ENCODE peak calls at places on chromosomes 3 and 15, in four cellular contexts. N, F, G and M are unnamed samples. For H3K4me1, the result is how much of the 10 kb centered on the place peaks cover.

GRCh38 chr15:82044373-82045178 is 1.2 kb downstream of the MEX3B start:
- DNase-seq in F (peak), N (peak), G (peak), M (peak)

GRCh38 chr15:43518073-43518761 is 809 bp downstream of the MAP1A start:
- DNase-seq in N (no peak), G (no peak), F (no peak), M (peak)

GRCh38 chr3:83873550-83873949 is 1085.2 kb upstream of the CADM2 start:
- DNase-seq in N (no peak), G (no peak), F (no peak), M (no peak)

GRCh38 chr3:21960033-21960432 is 209.0 kb upstream of the ZNF385D start:
- DNase-seq in G (no peak), N (no peak), F (no peak), M (no peak)

GRCh38 chr3:52480768-52481715 is 14.1 kb upstream of the STAB1 start:
- DNase-seq in F (no peak), G (no peak), N (no peak), M (no peak)

GRCh38 chr3:38110314-38111050 is 26.4 kb downstream of the ACAA1 start:
- DNase-seq in G (no peak), F (no peak), N (no peak), M (no peak)

GRCh38 chr3:195892355-195893120 is 15.8 kb downstream of the TNK2 start:
- DNase-seq in N (no peak), F (peak), G (no peak), M (peak)

GRCh38 chr3:30527720-30528119 is 78.7 kb upstream of the TGFBR2 start:
- DNase-seq in N (no peak), F (no peak), G (no peak), M (no peak)

GRCh38 chr15:85587707-85588441 is 206.9 kb downstream of the KLHL25 start:
- DNase-seq in N (no peak), F (no peak), G (no peak), M (no peak)

GRCh38 chr15:98703291-98703690 is 55.0 kb downstream of the IGF1R start:
- DNase-seq in F (no peak), G (no peak), N (no peak), M (no peak)

GRCh38 chr15:26974120-26974780 is 3.3 kb downstream of the GABRG3 start:
- DNase-seq in F (no peak), N (no peak), G (peak), M (no peak)

GRCh38 chr15:41207687-41208448 is 22.7 kb downstream of the EXD1 start:
- DNase-seq in G (no peak), N (no peak), F (no peak), M (no peak)

GRCh38 chr15:69748700-69749099 is 296.1 kb downstream of the RPLP1 start:
- DNase-seq in F (no peak), N (no peak), G (no peak), M (no peak)

GRCh38 chr15:69750253-69750652 is 297.6 kb downstream of the RPLP1 start:
- DNase-seq in G (no peak), F (no peak), N (no peak), M (no peak)

GRCh38 chr15:69751147-69751546 is 298.5 kb downstream of the RPLP1 start:
- DNase-seq in G (no peak), F (no peak), N (no peak), M (no peak)

GRCh38 chr15:69749274-69749673 is 296.7 kb downstream of the RPLP1 start:
- DNase-seq in N (no peak), G (no peak), F (no peak), M (no peak)

DNA sequence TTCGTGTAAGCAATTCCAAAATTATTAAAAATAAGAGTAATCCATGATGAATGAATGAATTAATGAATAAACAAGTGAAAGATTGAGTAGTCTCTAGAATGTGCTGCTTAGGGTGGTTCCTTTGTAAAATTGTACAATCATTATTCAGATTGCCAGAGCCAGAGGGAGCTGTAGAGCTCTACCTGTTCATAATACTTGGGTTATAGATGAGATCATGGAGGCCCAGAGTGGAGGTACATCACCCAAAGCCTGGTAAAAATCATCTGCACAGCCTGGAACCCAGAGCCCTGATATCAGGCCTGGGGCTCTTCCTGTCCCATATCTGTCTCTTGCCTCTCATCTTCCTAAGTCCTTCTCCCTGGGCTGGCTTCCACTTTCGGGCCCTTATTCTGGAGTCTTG is 297.2 kb downstream of the RPLP1 start:
- DNase-seq in N (no peak), F (no peak), G (no peak), M (no peak)
- H3K27ac ChIP-seq in N (no peak), F (no peak), G (no peak), M (no peak)

GRCh38 chr15:101210466-101210865 is 41.4 kb downstream of the CHSY1 start:
- DNase-seq in F (no peak), G (no peak), N (no peak), M (no peak)
- H3K4me1 ChIP-seq in F (under half), G (under half), N (under half), M (under half)

GRCh38 chr15:78421241-78421994 is 16.6 kb upstream of the IREB2 start:
- DNase-seq in G (no peak), N (no peak), F (no peak), M (no peak)
- H3K27ac ChIP-seq in G (no peak), N (no peak), F (no peak), M (no peak)

GRCh38 chr3:12979151-12979946 is 93.9 kb downstream of the IQSEC1 start:
- DNase-seq in N (no peak), F (no peak), G (no peak), M (no peak)

GRCh38 chr3:12982619-12983101 is 90.6 kb downstream of the IQSEC1 start:
- DNase-seq in G (no peak), F (no peak), N (no peak), M (no peak)

GRCh38 chr3:12979947-12980487 is 93.2 kb downstream of the IQSEC1 start:
- DNase-seq in G (no peak), F (no peak), N (no peak), M (no peak)

GRCh38 chr3:12981631-12982265 is 91.5 kb downstream of the IQSEC1 start:
- DNase-seq in F (no peak), G (no peak), N (no peak), M (no peak)

DNA sequence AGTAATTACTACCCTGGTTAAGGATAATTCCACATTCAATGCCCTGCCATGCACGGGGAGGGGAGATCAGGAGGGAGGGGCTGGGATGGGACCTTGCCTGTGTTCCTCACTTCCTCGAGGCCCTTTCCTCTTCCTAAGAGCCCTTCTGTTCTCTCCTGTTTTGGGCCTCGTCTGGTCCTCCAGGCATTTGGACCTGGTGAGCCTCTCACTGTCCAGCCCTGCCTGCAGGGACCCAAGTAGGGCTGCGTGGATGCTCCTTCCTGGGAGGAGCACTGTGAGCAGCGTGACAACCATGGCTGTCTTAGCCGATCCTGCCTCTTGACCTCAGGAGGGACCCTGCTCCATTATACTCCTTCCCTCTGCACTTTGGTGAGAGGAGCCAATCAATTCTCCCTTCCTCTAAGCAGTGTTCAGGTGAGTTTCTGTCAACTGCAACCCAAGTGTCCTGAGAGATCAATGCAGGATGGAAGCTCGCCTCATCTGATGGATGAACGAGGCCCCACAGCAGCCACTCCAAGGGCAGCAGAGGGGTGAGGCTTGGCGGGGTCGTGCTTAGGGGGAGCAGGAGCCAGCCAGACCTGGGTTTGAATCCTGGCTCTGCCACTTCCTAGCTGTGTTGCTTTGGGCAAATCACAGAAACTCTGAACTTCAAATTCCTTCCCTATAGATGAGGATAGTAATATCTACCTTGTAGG is 92.5 kb downstream of the IQSEC1 start:
- DNase-seq in F (no peak), N (no peak), G (no peak), M (no peak)
- H3K4me1 ChIP-seq in F (under half), N (under half), G (under half), M (under half)

GRCh38 chr3:69444980-69445379 is 59.1 kb upstream of the FRMD4B start:
- DNase-seq in N (no peak), G (no peak), F (no peak), M (no peak)
- H3K27ac ChIP-seq in N (no peak), G (no peak), F (no peak), M (no peak)